ENCODE peak calls at places on chromosomes 1 and 21, in ten cellular contexts. One of them, this sample, is unnamed.

GRCh38 chr1:923991-924618 is 382 bp downstream of the SAMD11 start:
- ATAC-seq in IMR-90: peak
- ATAC-seq in HCT116: peak
- ATAC-seq in K562: no peak
- ATAC-seq in right lobe of liver: no peak
- ATAC-seq in body of pancreas: peak
- ATAC-seq in heart left ventricle: no peak
- ATAC-seq in A549: no peak
- ATAC-seq in HepG2: no peak
- ATAC-seq in upper lobe of left lung: peak
- ATAC-seq in this sample: no peak

GRCh38 chr1:181503130-181503810 is 20.0 kb downstream of the CACNA1E start:
- ATAC-seq in IMR-90: no peak
- ATAC-seq in HCT116: no peak
- ATAC-seq in K562: no peak
- ATAC-seq in right lobe of liver: no peak
- ATAC-seq in body of pancreas: peak
- ATAC-seq in heart left ventricle: peak
- ATAC-seq in A549: no peak
- ATAC-seq in HepG2: no peak
- ATAC-seq in upper lobe of left lung: peak
- ATAC-seq in this sample: peak

GRCh38 chr21:46560568-46561447 is 44.1 kb downstream of the S100B start:
- ATAC-seq in IMR-90: no peak
- ATAC-seq in HCT116: no peak
- ATAC-seq in K562: no peak
- ATAC-seq in right lobe of liver: no peak
- ATAC-seq in body of pancreas: no peak
- ATAC-seq in heart left ventricle: no peak
- ATAC-seq in A549: no peak
- ATAC-seq in HepG2: no peak
- ATAC-seq in upper lobe of left lung: no peak
- ATAC-seq in this sample: no peak

GRCh38 chr1:22318279-22318983 is 133.2 kb upstream of the ZBTB40 start:
- ATAC-seq in IMR-90: no peak
- ATAC-seq in HCT116: no peak
- ATAC-seq in K562: no peak
- ATAC-seq in right lobe of liver: no peak
- ATAC-seq in body of pancreas: peak
- ATAC-seq in heart left ventricle: no peak
- ATAC-seq in A549: no peak
- ATAC-seq in HepG2: no peak
- ATAC-seq in upper lobe of left lung: peak
- ATAC-seq in this sample: no peak

GRCh38 chr1:51303315-51303714 is 27.0 kb downstream of the TTC39A start:
- ATAC-seq in IMR-90: peak
- ATAC-seq in HCT116: no peak
- ATAC-seq in K562: no peak
- ATAC-seq in right lobe of liver: no peak
- ATAC-seq in body of pancreas: no peak
- ATAC-seq in heart left ventricle: no peak
- ATAC-seq in A549: no peak
- ATAC-seq in HepG2: peak
- ATAC-seq in upper lobe of left lung: no peak
- ATAC-seq in this sample: no peak

GRCh38 chr1:244395965-244396364 is 55.7 kb downstream of the ADSS2 start:
- ATAC-seq in IMR-90: no peak
- ATAC-seq in HCT116: peak
- ATAC-seq in K562: peak
- ATAC-seq in right lobe of liver: no peak
- ATAC-seq in body of pancreas: no peak
- ATAC-seq in heart left ventricle: peak
- ATAC-seq in A549: no peak
- ATAC-seq in HepG2: peak
- ATAC-seq in upper lobe of left lung: peak
- ATAC-seq in this sample: no peak

GRCh38 chr1:42690477-42691156 is 8.4 kb downstream of the YBX1 start:
- ATAC-seq in IMR-90: peak
- ATAC-seq in HCT116: peak
- ATAC-seq in K562: no peak
- ATAC-seq in right lobe of liver: no peak
- ATAC-seq in body of pancreas: no peak
- ATAC-seq in heart left ventricle: no peak
- ATAC-seq in A549: no peak
- ATAC-seq in HepG2: peak
- ATAC-seq in upper lobe of left lung: no peak
- ATAC-seq in this sample: no peak

GRCh38 chr1:30665621-30666020 is 57.8 kb downstream of the MATN1 start:
- ATAC-seq in IMR-90: no peak
- ATAC-seq in HCT116: no peak
- ATAC-seq in K562: peak
- ATAC-seq in right lobe of liver: no peak
- ATAC-seq in body of pancreas: no peak
- ATAC-seq in heart left ventricle: no peak
- ATAC-seq in A549: no peak
- ATAC-seq in HepG2: no peak
- ATAC-seq in upper lobe of left lung: no peak
- ATAC-seq in this sample: no peak

GRCh38 chr1:112744019-112744578 is 29.0 kb upstream of the PPM1J start:
- ATAC-seq in IMR-90: peak
- ATAC-seq in HCT116: no peak
- ATAC-seq in K562: no peak
- ATAC-seq in right lobe of liver: peak
- ATAC-seq in body of pancreas: no peak
- ATAC-seq in heart left ventricle: peak
- ATAC-seq in A549: no peak
- ATAC-seq in HepG2: no peak
- ATAC-seq in upper lobe of left lung: peak
- ATAC-seq in this sample: peak

GRCh38 chr1:56188855-56189254 is 390.5 kb downstream of the PLPP3 start:
- ATAC-seq in IMR-90: no peak
- ATAC-seq in HCT116: no peak
- ATAC-seq in K562: no peak
- ATAC-seq in right lobe of liver: no peak
- ATAC-seq in body of pancreas: no peak
- ATAC-seq in heart left ventricle: no peak
- ATAC-seq in A549: no peak
- ATAC-seq in HepG2: peak
- ATAC-seq in upper lobe of left lung: no peak
- ATAC-seq in this sample: no peak

GRCh38 chr21:14737922-14738321 is 191.8 kb upstream of the SAMSN1 start:
- ATAC-seq in IMR-90: no peak
- ATAC-seq in HCT116: peak
- ATAC-seq in K562: peak
- ATAC-seq in right lobe of liver: peak
- ATAC-seq in body of pancreas: peak
- ATAC-seq in heart left ventricle: no peak
- ATAC-seq in A549: peak
- ATAC-seq in HepG2: peak
- ATAC-seq in upper lobe of left lung: peak
- ATAC-seq in this sample: no peak

GRCh38 chr1:31755197-31755611 is 8.9 kb downstream of the ADGRB2 start:
- ATAC-seq in IMR-90: peak
- ATAC-seq in HCT116: no peak
- ATAC-seq in K562: no peak
- ATAC-seq in right lobe of liver: peak
- ATAC-seq in body of pancreas: no peak
- ATAC-seq in heart left ventricle: peak
- ATAC-seq in A549: no peak
- ATAC-seq in HepG2: no peak
- ATAC-seq in upper lobe of left lung: no peak
- ATAC-seq in this sample: no peak

DNA sequence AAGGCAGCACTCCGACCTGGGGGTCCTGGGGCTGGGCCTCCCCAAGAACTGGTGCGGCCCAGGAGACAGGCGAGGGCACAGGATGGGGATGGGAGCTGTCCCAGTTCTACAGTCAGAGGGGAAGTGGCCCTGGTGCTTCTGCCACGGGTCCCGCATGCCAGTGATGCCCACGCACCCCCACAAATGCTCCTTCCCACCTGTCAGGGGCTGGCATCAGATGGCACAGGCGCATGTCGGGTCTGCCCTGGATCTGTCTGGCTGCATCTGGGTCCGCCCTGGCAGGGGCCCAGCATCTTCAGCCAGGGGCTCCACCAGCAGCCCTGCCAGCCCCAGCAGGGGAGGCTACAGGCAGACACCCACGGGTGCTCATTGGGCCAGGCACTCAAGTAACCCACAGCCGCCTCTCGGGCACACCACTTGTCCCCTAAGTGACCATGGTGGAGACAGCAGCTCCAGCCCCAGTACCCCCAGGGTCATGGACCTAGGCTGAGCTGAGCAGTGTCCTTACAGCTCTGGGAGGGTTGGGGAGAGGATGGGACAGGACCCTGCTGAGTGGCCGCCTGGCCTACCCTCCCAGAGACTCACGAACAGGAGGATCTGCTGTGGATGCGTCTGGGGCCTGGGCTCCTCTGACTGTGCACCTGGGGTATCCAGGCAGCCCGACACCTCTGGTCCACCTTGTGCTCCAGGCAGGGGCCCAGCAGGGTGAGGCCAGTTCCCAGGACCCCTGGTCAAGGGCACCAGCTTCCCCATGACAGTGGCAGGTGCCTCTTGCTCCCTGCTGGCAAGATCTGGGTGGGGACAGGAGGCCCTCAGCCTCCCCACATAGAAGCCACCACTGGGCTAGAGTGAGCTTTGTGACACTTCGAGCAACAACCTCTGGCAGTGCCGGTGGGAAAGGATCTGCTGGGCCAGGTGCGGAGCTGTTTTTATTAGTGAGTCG is 5.4 kb downstream of the SMIM1 start:
- ATAC-seq in IMR-90: no peak
- ATAC-seq in HCT116: no peak
- ATAC-seq in K562: no peak
- ATAC-seq in right lobe of liver: no peak
- ATAC-seq in body of pancreas: no peak
- ATAC-seq in heart left ventricle: no peak
- ATAC-seq in A549: no peak
- ATAC-seq in HepG2: no peak
- ATAC-seq in upper lobe of left lung: no peak
- ATAC-seq in this sample: no peak
- TF ChIP-seq POLR2A in IMR-90: no peak
- TF ChIP-seq POLR2A in HCT116: no peak
- TF ChIP-seq POLR2A in K562: peak
- TF ChIP-seq POLR2A in right lobe of liver: no peak
- TF ChIP-seq POLR2A in body of pancreas: no peak
- TF ChIP-seq POLR2A in heart left ventricle: no peak
- TF ChIP-seq POLR2A in A549: no peak
- TF ChIP-seq POLR2A in HepG2: peak
- TF ChIP-seq POLR2A in upper lobe of left lung: no peak
- TF ChIP-seq POLR2A in this sample: no peak

GRCh38 chr1:205774277-205775014 is 836 bp downstream of the RAB29 start:
- ATAC-seq in IMR-90: peak
- ATAC-seq in HCT116: no peak
- ATAC-seq in K562: peak
- ATAC-seq in right lobe of liver: peak
- ATAC-seq in body of pancreas: peak
- ATAC-seq in heart left ventricle: peak
- ATAC-seq in A549: peak
- ATAC-seq in HepG2: peak
- ATAC-seq in upper lobe of left lung: peak
- ATAC-seq in this sample: peak
- TF ChIP-seq POLR2A in IMR-90: no peak
- TF ChIP-seq POLR2A in HCT116: no peak
- TF ChIP-seq POLR2A in K562: no peak
- TF ChIP-seq POLR2A in right lobe of liver: no peak
- TF ChIP-seq POLR2A in body of pancreas: no peak
- TF ChIP-seq POLR2A in heart left ventricle: no peak
- TF ChIP-seq POLR2A in A549: no peak
- TF ChIP-seq POLR2A in HepG2: no peak
- TF ChIP-seq POLR2A in upper lobe of left lung: no peak
- TF ChIP-seq POLR2A in this sample: no peak

DNA sequence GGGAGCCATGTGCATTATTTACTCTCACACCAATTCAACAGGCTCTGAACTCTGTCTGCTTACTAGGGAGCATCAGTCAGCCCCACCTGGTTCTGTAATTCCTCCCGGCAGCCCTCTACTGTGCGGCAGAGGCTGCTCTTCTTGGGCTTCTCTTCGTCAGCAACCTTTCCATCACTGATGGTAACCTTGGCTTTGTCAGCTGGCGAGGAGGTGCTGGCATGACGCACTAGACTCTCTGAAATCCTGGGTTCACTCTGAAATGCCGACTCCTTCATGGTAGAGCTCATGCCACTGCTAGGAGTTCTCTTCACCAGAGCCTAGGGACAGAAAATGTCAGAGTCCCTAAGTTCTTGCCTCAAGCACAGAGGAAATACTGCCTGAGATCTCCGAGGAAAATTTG is 49.2 kb downstream of the UBR4 start:
- ATAC-seq in IMR-90: no peak
- ATAC-seq in HCT116: no peak
- ATAC-seq in K562: no peak
- ATAC-seq in right lobe of liver: no peak
- ATAC-seq in body of pancreas: no peak
- ATAC-seq in heart left ventricle: no peak
- ATAC-seq in A549: no peak
- ATAC-seq in HepG2: no peak
- ATAC-seq in upper lobe of left lung: no peak
- ATAC-seq in this sample: no peak
- TF ChIP-seq POLR2A in IMR-90: no peak
- TF ChIP-seq POLR2A in HCT116: no peak
- TF ChIP-seq POLR2A in K562: no peak
- TF ChIP-seq POLR2A in right lobe of liver: no peak
- TF ChIP-seq POLR2A in body of pancreas: no peak
- TF ChIP-seq POLR2A in heart left ventricle: no peak
- TF ChIP-seq POLR2A in A549: no peak
- TF ChIP-seq POLR2A in HepG2: no peak
- TF ChIP-seq POLR2A in upper lobe of left lung: no peak
- TF ChIP-seq POLR2A in this sample: no peak

GRCh38 chr1:231414260-231415016 is 7.6 kb downstream of the EGLN1 start:
- ATAC-seq in IMR-90: no peak
- ATAC-seq in HCT116: no peak
- ATAC-seq in K562: peak
- ATAC-seq in right lobe of liver: no peak
- ATAC-seq in body of pancreas: no peak
- ATAC-seq in heart left ventricle: peak
- ATAC-seq in A549: peak
- ATAC-seq in HepG2: no peak
- ATAC-seq in upper lobe of left lung: no peak
- ATAC-seq in this sample: no peak
- TF ChIP-seq POLR2A in IMR-90: no peak
- TF ChIP-seq POLR2A in HCT116: no peak
- TF ChIP-seq POLR2A in K562: no peak
- TF ChIP-seq POLR2A in right lobe of liver: no peak
- TF ChIP-seq POLR2A in body of pancreas: no peak
- TF ChIP-seq POLR2A in heart left ventricle: no peak
- TF ChIP-seq POLR2A in A549: no peak
- TF ChIP-seq POLR2A in HepG2: no peak
- TF ChIP-seq POLR2A in upper lobe of left lung: no peak
- TF ChIP-seq POLR2A in this sample: no peak

GRCh38 chr1:100351095-100351884 is 1.0 kb upstream of the CDC14A start:
- ATAC-seq in IMR-90: peak
- ATAC-seq in HCT116: peak
- ATAC-seq in K562: peak
- ATAC-seq in right lobe of liver: peak
- ATAC-seq in body of pancreas: peak
- ATAC-seq in heart left ventricle: peak
- ATAC-seq in A549: peak
- ATAC-seq in HepG2: peak
- ATAC-seq in upper lobe of left lung: peak
- ATAC-seq in this sample: peak
- TF ChIP-seq POLR2A in IMR-90: peak
- TF ChIP-seq POLR2A in HCT116: peak
- TF ChIP-seq POLR2A in K562: peak
- TF ChIP-seq POLR2A in right lobe of liver: peak
- TF ChIP-seq POLR2A in body of pancreas: no peak
- TF ChIP-seq POLR2A in heart left ventricle: no peak
- TF ChIP-seq POLR2A in A549: peak
- TF ChIP-seq POLR2A in HepG2: peak
- TF ChIP-seq POLR2A in upper lobe of left lung: no peak
- TF ChIP-seq POLR2A in this sample: no peak